ENCODE peak calls at places on chromosomes 2 and 18, in seven cellular contexts. T, C, Y, U, Z, E and O are unnamed samples.

GRCh38 chr2:222499226-222499625 is 74.9 kb downstream of the SGPP2 start:
- DNase-seq in Y (no peak), C (no peak), U (no peak), E (no peak), Z (peak; percentile 57), T (no peak), O (no peak)

GRCh38 chr2:98692090-98692991 is 38.6 kb downstream of the MGAT4A start:
- DNase-seq in E (no peak), U (no peak), T (no peak), Y (no peak), C (no peak), Z (no peak), O (no peak)

GRCh38 chr18:58373486-58373885 is 255.4 kb downstream of the ALPK2 start:
- DNase-seq in C (no peak), U (no peak), E (no peak), Y (no peak), Z (no peak), T (no peak), O (no peak)

GRCh38 chr2:109516445-109517117 is 97.2 kb downstream of the SEPTIN10 start:
- DNase-seq in C (peak; percentile 87), U (peak; percentile 52), T (no peak), E (peak; percentile 75), Y (no peak), Z (no peak), O (peak; percentile 11)

GRCh38 chr2:98749053-98749450 is 18.1 kb upstream of the MGAT4A start:
- DNase-seq in T (no peak), U (no peak), E (peak; percentile 70), C (peak; percentile 3), Y (peak; percentile 35), Z (no peak), O (no peak)

GRCh38 chr2:107936427-107937359 is 49.6 kb upstream of the SLC5A7 start:
- DNase-seq in T (no peak), Y (no peak), Z (no peak), U (peak; percentile 4), E (no peak), C (peak; percentile 35), O (no peak)

GRCh38 chr2:8985561-8986326 is 17.7 kb downstream of the MBOAT2 start:
- DNase-seq in T (no peak), E (no peak), Y (no peak), U (no peak), C (no peak), Z (no peak), O (no peak)

GRCh38 chr2:168490916-168491605 is 35.0 kb downstream of the CERS6 start:
- DNase-seq in U (no peak), Z (no peak), C (no peak), T (no peak), Y (no peak), E (no peak), O (no peak)

GRCh38 chr2:119520696-119521436 is 3.4 kb downstream of the SCTR start:
- DNase-seq in U (no peak), C (peak; percentile 37), Y (no peak), E (no peak), Z (no peak), T (no peak), O (no peak)

GRCh38 chr18:10661333-10661732 is 135.5 kb downstream of the NAPG start:
- DNase-seq in E (no peak), T (no peak), C (no peak), Y (no peak), Z (peak; percentile 53), U (peak; percentile 65), O (peak; percentile 10)

GRCh38 chr2:11697103-11697871 is 27.3 kb upstream of the NTSR2 start:
- DNase-seq in E (no peak), Z (peak; percentile 71), Y (no peak), T (peak; percentile 94), C (peak; percentile 56), U (peak; percentile 77), O (no peak)

GRCh38 chr2:176582990-176583481 is 313.8 kb downstream of the MTX2 start:
- DNase-seq in Z (peak; percentile 91), T (peak; percentile 50), E (no peak), U (peak; percentile 91), Y (no peak), C (no peak), O (no peak)

GRCh38 chr2:18251486-18251885 is 309.0 kb downstream of the RDH14 start:
- DNase-seq in E (peak; percentile 76), Y (no peak), Z (no peak), T (no peak), C (no peak), U (no peak), O (no peak)

GRCh38 chr2:177604291-177605065 is 211.9 kb downstream of the AGPS start:
- DNase-seq in C (peak; percentile 69), E (peak; percentile 25), Y (no peak), U (peak; percentile 82), T (peak; percentile 25), Z (peak; percentile 23), O (no peak)
- H3K4me3 ChIP-seq in C (no peak overlapping the region), E (no peak overlapping the region), Y (peak overlapping the region; percentile 9), U (peak overlapping the region; percentile 21), T (no peak overlapping the region), Z (no peak overlapping the region), O (no peak overlapping the region)

DNA sequence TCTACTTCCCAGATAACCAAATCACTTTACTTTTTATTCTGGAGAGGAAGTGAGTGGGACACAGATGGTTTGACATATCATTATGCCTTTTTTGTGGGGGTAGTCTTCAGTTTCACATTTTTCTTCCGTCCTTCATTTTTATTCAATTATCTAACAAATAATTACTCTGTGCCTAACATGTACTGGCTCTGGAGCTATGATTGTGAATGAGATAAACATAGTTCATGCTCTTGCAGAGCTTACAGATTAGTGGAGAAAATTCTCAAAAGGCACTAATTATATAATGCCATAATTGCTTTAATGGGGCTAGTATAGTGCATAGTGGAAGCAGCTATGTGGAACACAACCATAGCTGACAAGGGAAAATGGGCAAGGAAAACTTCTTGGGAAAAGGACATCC is 303.6 kb upstream of the TFPI start:
- DNase-seq in Y (no peak), Z (no peak), C (no peak), U (no peak), T (no peak), E (no peak), O (no peak)
- TF ChIP-seq CTCF in Y (no peak), Z (no peak), C (no peak), U (no peak), T (no peak), E (no peak), O (no peak)

GRCh38 chr18:79791141-79791972 is 6.4 kb upstream of the KCNG2 start:
- DNase-seq in C (no peak), Y (peak; percentile 40), Z (peak; percentile 77), U (peak; percentile 100), T (no peak), E (no peak), O (no peak)
- H3K4me3 ChIP-seq in C (no peak overlapping the region), Y (peak overlapping the region; percentile 18), Z (no peak overlapping the region), U (peak overlapping the region; percentile 31), T (no peak overlapping the region), E (no peak overlapping the region), O (no peak overlapping the region)

GRCh38 chr2:231412616-231412963 is 17.1 kb downstream of the B3GNT7 start:
- DNase-seq in T (no peak), Y (no peak), Z (no peak), U (no peak), E (no peak), C (no peak), O (no peak)
- TF ChIP-seq CTCF in T (no peak), Y (no peak), Z (no peak), U (no peak), E (no peak), C (no peak), O (no peak)

DNA sequence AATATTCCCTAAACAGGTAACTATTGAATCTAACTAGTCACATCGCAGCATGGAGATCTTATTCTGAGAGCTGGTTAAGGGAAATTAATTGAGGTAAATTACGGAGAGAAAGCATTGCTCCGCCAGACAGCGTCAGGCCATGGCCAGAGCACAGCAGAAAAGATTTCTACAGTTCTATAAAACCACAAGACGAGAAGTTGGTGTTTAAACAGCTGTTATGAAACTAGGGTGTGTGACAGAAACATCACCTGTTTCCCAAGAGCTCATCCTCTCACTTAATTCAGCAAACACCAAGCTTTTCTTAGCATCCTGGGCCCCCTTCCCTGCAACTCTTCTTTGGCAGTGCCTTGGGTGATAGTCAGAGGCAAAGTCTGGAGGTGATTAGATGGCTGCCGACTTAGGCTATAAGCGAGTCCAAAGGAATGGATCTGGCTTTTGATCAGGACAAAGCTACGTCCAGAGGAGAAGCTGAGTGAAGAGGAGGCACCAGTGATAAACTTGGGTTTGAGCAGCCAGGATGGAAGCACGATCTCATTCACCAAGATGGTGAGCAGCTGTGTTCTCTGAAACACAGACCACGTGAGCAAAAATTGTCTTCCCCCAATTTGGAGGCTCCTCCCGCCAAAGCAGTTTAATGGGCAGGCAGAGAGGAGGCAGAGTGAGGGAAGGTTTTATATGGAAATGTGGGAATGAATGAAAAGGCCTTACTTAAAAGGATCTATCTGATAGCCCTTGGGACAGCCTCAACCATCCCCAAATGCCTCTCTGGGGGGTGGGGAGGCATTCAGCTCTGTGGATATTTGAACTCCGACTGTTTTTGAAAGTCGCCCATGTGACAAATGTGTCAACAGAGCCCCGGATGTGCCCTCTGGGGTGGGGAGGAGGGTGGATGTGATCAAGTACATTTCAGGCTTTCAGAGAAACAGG is 57.8 kb downstream of the PKDCC start:
- DNase-seq in Y (peak; percentile 40), T (no peak), E (no peak), U (peak; percentile 39), Z (no peak), C (no peak), O (no peak)
- H3K4me3 ChIP-seq in Y (no peak overlapping the region), T (no peak overlapping the region), E (no peak overlapping the region), U (no peak overlapping the region), Z (no peak overlapping the region), C (no peak overlapping the region), O (no peak overlapping the region)

GRCh38 chr18:42730272-42730671 is 385.2 kb downstream of the RIT2 start:
- DNase-seq in T (no peak), Z (no peak), C (no peak), U (peak; percentile 14), Y (no peak), E (no peak), O (no peak)
- TF ChIP-seq CTCF in T (no peak), Z (peak; percentile 24), C (no peak), U (peak; percentile 35), Y (no peak), E (no peak), O (peak; percentile 17)